ENCODE peak calls at places on chromosomes 3 and 15, in nine cellular contexts. X is ovary, K is upper lobe of right lung, F is left ventricle myocardium inferior, P is tibial artery, S is lung, H is heart right ventricle, V is GM23338, Y is astrocyte. J is an unnamed sample. For H3K36me3, the result is how much of the 10 kb centered on the place peaks cover.

GRCh38 chr3:13308406-13308805 is 111.7 kb downstream of the NUP210 start:
- DNase-seq in X (no peak), F (no peak), K (no peak), V (peak), H (no peak), Y (peak), S (no peak), P (no peak), J (no peak)

GRCh38 chr3:70851066-70851465 is 538.6 kb upstream of the MDFIC2 start:
- DNase-seq in V (no peak), K (no peak), X (no peak), H (no peak), Y (no peak), S (no peak), P (no peak), F (no peak), J (no peak)

GRCh38 chr15:29935296-29936020 is 113.2 kb upstream of the TJP1 start:
- DNase-seq in K (no peak), Y (no peak), S (no peak), H (no peak), F (no peak), P (no peak), X (no peak), V (peak), J (no peak)

GRCh38 chr15:80309769-80310384 is 57.9 kb upstream of the CTXND1 start:
- DNase-seq in Y (no peak), K (no peak), P (no peak), S (no peak), F (no peak), H (no peak), V (peak), X (no peak), J (no peak)

GRCh38 chr3:126356373-126357298 is 572 bp downstream of the KLF15 start:
- DNase-seq in V (peak), H (no peak), S (peak), F (peak), Y (no peak), X (peak), P (peak), K (peak), J (peak)

GRCh38 chr3:37540786-37541185 is 320.9 kb upstream of the CTDSPL start:
- DNase-seq in K (no peak), F (no peak), P (no peak), H (no peak), X (no peak), S (no peak), V (no peak), Y (no peak), J (no peak)

GRCh38 chr3:111197485-111197884 is 125.9 kb downstream of the NECTIN3 start:
- DNase-seq in S (no peak), H (no peak), F (no peak), Y (no peak), V (no peak), K (no peak), P (no peak), X (no peak), J (no peak)

GRCh38 chr15:69181419-69181818 is 21.0 kb downstream of the GLCE start:
- DNase-seq in H (no peak), S (no peak), V (no peak), Y (no peak), K (no peak), P (no peak), X (no peak), F (no peak), J (no peak)

GRCh38 chr3:6781103-6781502 is 79.8 kb upstream of the GRM7 start:
- DNase-seq in K (no peak), V (no peak), X (no peak), S (no peak), H (no peak), P (no peak), Y (peak), F (no peak), J (no peak)

DNA sequence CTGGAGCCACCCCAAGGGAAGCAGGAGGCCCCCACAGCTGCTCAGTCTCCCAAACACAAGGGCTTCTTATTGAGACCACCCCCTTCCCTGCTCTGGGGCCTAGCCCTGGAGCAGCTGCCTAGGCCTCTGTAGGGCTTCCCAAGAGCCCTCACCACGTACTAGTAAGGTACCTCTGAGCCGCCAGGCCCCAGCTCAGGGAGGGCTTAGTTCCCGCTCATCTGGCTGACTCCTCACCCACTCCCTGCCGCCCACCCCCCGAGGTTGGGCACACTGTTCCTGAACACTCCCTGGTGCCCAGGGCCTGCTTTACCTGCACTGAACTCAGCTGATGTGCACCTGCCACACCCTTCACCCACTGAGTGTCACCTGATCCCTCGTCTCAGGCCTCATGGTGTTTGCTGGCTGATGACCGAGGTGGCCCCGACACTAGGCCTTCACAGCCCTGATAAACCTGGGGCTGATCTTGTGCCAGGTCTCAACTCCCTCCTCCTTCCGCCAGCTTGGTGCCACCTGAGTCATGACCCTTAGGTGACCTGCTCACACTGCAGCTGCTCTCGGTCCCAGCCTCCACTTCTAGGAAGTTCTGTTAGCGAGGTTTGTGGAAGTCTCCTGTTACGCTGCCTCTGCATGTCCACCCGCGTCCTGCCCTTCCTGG is 18.0 kb upstream of the SPTBN5 start:
- DNase-seq in P (no peak), V (no peak), X (no peak), S (no peak), H (no peak), Y (no peak), F (no peak), K (no peak), J (no peak)
- H3K36me3 ChIP-seq in P (half or more), V (under half), X (under half), S (under half), H (under half), Y (under half), F (under half), K (under half), J (under half)

DNA sequence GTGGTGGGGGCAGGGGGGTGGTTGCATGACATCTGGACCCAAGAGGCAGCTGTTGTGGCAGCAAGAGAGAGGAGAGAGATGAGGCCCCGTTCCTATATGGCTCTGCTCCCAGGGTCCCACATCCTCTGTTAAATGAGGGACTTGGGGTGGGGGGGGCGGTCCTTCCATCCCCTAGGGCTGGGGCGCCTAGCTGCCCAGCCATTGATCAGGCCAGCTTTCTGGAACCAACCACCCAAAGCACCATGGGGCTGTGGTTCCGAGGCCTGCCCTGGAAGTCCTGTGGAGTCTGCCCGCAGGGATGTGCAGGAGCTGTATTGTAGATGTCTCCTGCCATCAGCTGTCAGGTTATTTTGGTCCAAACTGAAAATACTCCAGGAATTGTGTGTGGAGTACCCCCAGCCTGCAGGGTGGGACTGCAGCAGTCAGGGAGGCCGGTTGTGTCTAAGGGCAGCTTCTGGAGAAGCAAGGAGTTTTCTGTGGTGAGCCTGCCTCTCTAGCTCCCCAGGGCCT is 5.2 kb downstream of the FURIN start:
- DNase-seq in K (no peak), H (no peak), P (no peak), F (no peak), V (no peak), Y (no peak), S (no peak), X (no peak), J (no peak)
- H3K27ac ChIP-seq in K (peak), H (peak), P (peak), F (peak), V (no peak), Y (peak), S (no peak), X (no peak), J (peak)

GRCh38 chr15:77650285-77650684 is 17.6 kb upstream of the LINGO1 start:
- DNase-seq in P (no peak), K (no peak), Y (no peak), X (no peak), F (no peak), H (no peak), S (no peak), V (peak), J (no peak)
- TF ChIP-seq CTCF in P (no peak), K (no peak), Y (peak), X (no peak), F (peak), H (no peak), S (no peak), V (peak), J (peak)

GRCh38 chr3:87898971-87899370 is 159.8 kb downstream of the CGGBP1 start:
- DNase-seq in P (no peak), V (no peak), H (no peak), F (no peak), Y (no peak), K (no peak), S (no peak), X (no peak), J (no peak)

GRCh38 chr3:87901141-87901540 is 157.7 kb downstream of the CGGBP1 start:
- DNase-seq in X (no peak), H (no peak), Y (no peak), F (no peak), S (no peak), K (no peak), P (no peak), V (no peak), J (no peak)

GRCh38 chr3:87900061-87900460 is 158.7 kb downstream of the CGGBP1 start:
- DNase-seq in Y (no peak), K (no peak), V (peak), X (no peak), H (no peak), P (no peak), S (no peak), F (no peak), J (no peak)

GRCh38 chr3:87895983-87896382 is 162.8 kb downstream of the CGGBP1 start:
- DNase-seq in S (no peak), V (peak), Y (no peak), X (no peak), P (no peak), H (no peak), F (no peak), K (no peak), J (no peak)
- H3K36me3 ChIP-seq in S (under half), V (under half), Y (under half), X (under half), P (under half), H (under half), F (under half), K (under half), J (under half)

J was measured in heart left ventricle.